ENCODE peak calls at places on chromosomes 3 and 15, in nine cellular contexts. R is breast epithelium, D is transverse colon, P is right lobe of liver, A is fibroblast of pulmonary artery, B is osteoblast, W is heart right ventricle, Y is suprapubic skin, Z is stomach. M is an unnamed sample.

GRCh38 chr3:127049390-127049789 is 66.5 kb downstream of the PLXNA1 start:
- DNase-seq in B (peak; percentile 41), P (no peak), W (no peak), Z (no peak), R (no peak), D (no peak), Y (no peak), A (no peak), M (no peak)

GRCh38 chr3:29226709-29227108 is 54.2 kb upstream of the RBMS3 start:
- DNase-seq in P (no peak), Y (no peak), D (no peak), Z (no peak), W (no peak), A (no peak), R (no peak), B (no peak), M (no peak)

GRCh38 chr15:67079361-67079760 is 14.0 kb downstream of the SMAD3 start:
- DNase-seq in W (no peak), A (no peak), Y (no peak), D (no peak), P (no peak), R (no peak), Z (no peak), B (no peak), M (no peak)

GRCh38 chr3:53161820-53162671 is 1.0 kb downstream of the PRKCD start:
- DNase-seq in R (no peak), B (peak; percentile 95), D (peak; percentile 57), Z (no peak), P (no peak), Y (no peak), A (peak; percentile 24), W (peak; percentile 30), M (no peak)

GRCh38 chr15:35293353-35294130 is 208.4 kb upstream of the NANOGP8 start:
- DNase-seq in B (peak; percentile 81), P (no peak), R (no peak), D (no peak), Y (no peak), A (peak; percentile 65), W (no peak), Z (no peak), M (no peak)

GRCh38 chr15:39835550-39835949 is 52.9 kb upstream of the FSIP1 start:
- DNase-seq in R (no peak), B (no peak), Y (no peak), A (no peak), W (no peak), Z (no peak), D (no peak), P (no peak), M (no peak)

GRCh38 chr3:158991146-158991705 is 189.4 kb downstream of the MFSD1 start:
- DNase-seq in A (no peak), Z (peak; percentile 65), Y (no peak), W (no peak), R (no peak), D (peak; percentile 60), B (no peak), P (no peak), M (no peak)

GRCh38 chr15:25717116-25717755 is 145.9 kb downstream of the ATP10A start:
- DNase-seq in A (peak; percentile 28), R (no peak), W (no peak), Y (no peak), D (no peak), Z (no peak), B (peak; percentile 92), P (no peak), M (no peak)

GRCh38 chr3:119551525-119552063 is 7.8 kb downstream of the CD80 start:
- DNase-seq in Z (no peak), A (no peak), Y (no peak), D (no peak), P (no peak), B (no peak), W (no peak), R (no peak), M (no peak)

GRCh38 chr3:119555309-119555735 is 4.1 kb downstream of the CD80 start:
- DNase-seq in P (no peak), Y (no peak), A (no peak), Z (no peak), R (no peak), W (no peak), D (no peak), B (peak; percentile 3), M (no peak)

GRCh38 chr3:119555929-119556328 is 3.5 kb downstream of the CD80 start:
- DNase-seq in P (no peak), D (no peak), B (no peak), A (no peak), R (no peak), W (no peak), Z (no peak), Y (no peak), M (no peak)

DNA sequence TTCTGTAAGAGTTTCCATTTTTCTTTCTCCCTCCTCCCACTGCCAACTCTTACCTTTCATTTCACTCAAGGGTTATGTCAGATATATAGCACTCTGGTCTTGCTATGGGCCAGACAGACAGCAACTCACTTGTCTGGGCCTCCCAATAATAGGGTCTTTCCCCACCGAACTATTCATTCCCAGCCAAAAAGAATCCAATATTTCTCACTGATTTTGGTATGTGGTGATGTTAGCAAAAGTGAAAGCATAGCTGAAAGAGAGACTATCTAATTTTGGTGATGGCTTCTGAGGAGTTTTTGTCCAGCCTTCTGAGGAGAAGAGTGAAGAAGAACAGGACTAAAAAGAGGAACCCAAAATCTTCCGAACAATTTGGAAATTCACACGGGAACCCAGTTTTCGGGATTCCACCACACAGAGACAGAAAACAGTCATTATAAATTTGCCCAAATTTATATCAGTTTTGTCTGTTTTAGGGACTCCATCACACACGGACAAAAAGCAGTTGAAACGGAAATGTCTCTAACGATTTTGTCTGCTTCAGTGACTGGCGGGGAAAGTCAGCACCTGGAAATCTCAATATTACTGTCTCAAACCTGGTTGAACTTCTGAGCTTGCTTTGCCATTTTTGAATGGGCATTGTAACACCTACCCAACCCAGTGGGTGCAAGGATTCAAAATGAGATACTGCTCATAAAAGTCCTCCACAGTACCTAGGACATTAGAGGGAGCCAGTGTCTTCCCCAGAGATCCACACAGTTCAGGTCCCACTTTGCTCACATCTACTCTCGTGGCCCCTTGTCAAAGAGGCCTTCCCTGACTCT is 9.1 kb downstream of the CD80 start:
- DNase-seq in Z (no peak), Y (no peak), P (no peak), W (no peak), R (no peak), D (no peak), A (peak; percentile 7), B (no peak), M (no peak)
- H3K4me3 ChIP-seq in Z (no peak overlapping the region), Y (no peak overlapping the region), P (no peak overlapping the region), W (no peak overlapping the region), R (no peak overlapping the region), D (no peak overlapping the region), A (no peak overlapping the region), B (no peak overlapping the region), M (no peak overlapping the region)

DNA sequence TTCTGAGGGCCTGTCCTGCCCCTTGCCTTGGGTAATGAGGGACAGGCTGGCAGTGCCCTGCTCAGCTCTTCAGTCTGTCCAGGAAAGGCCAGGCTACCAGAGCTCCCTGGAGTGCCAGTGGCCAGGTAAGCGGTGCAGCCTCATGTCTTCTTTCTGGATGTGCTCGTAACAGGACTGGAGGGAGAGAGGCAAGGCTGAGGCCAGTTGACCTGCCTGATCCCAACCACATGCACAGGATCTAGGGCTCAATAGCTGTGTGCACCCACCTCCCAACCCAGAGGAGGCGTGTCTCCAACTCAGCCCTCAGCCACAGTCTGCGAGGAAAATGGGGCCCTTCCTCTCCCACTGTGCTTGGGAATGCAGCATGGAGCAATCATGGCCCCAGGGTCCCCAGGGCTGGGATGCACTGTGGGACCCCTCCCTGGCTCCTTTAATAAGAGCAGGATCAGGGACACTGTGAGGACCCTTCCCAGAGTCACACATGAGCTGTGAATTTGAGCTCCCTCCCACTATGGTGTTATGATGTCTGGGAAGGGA is 22.5 kb downstream of the ALS2CL start:
- DNase-seq in W (no peak), B (peak; percentile 37), R (no peak), P (peak; percentile 8), D (peak; percentile 5), A (no peak), Y (peak; percentile 58), Z (peak; percentile 16), M (no peak)
- TF ChIP-seq CTCF in W (no peak), B (no peak), R (no peak), P (no peak), D (no peak), A (no peak), Y (no peak), Z (no peak), M (no peak)

GRCh38 chr3:146969356-146969755 is 364.2 kb upstream of the PLSCR5 start:
- DNase-seq in P (no peak), R (no peak), B (peak; percentile 73), Z (no peak), W (no peak), D (no peak), A (peak; percentile 11), Y (no peak), M (no peak)

GRCh38 chr3:146968204-146968651 is 363.1 kb upstream of the PLSCR5 start:
- DNase-seq in Z (no peak), Y (no peak), A (peak; percentile 76), W (no peak), P (no peak), B (peak; percentile 46), R (no peak), D (no peak), M (no peak)

GRCh38 chr3:146966124-146966523 is 361.0 kb upstream of the PLSCR5 start:
- DNase-seq in Y (no peak), P (no peak), A (no peak), W (no peak), B (no peak), D (no peak), Z (no peak), R (no peak), M (no peak)

GRCh38 chr3:146970236-146970635 is 365.1 kb upstream of the PLSCR5 start:
- DNase-seq in W (no peak), Y (no peak), P (no peak), B (no peak), D (no peak), A (no peak), Z (no peak), R (no peak), M (no peak)

DNA sequence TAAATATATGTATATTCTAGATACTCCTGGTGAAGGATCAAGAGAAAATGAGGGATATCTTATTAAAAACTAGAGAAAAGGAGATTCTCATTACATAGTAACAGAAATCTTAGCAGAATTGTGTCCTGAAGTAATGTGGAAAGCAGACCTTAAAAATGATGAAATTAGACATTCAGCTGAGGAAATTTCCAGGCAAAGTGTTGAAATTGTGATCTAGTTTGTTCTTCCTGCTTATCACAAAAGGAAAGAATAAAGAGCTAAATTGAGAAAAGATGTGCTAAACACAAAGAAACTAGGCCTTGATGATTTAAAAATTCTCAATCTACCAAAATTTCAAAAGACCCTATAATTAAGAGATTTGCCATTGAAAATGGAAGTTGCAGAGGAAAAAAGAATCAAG is 362.6 kb upstream of the PLSCR5 start:
- DNase-seq in P (no peak), D (no peak), Z (no peak), R (no peak), A (peak; percentile 49), Y (no peak), B (no peak), W (no peak), M (no peak)
- H3K4me3 ChIP-seq in P (no peak overlapping the region), D (no peak overlapping the region), Z (no peak overlapping the region), R (no peak overlapping the region), A (no peak overlapping the region), Y (no peak overlapping the region), B (no peak overlapping the region), W (no peak overlapping the region), M (no peak overlapping the region)

DNA sequence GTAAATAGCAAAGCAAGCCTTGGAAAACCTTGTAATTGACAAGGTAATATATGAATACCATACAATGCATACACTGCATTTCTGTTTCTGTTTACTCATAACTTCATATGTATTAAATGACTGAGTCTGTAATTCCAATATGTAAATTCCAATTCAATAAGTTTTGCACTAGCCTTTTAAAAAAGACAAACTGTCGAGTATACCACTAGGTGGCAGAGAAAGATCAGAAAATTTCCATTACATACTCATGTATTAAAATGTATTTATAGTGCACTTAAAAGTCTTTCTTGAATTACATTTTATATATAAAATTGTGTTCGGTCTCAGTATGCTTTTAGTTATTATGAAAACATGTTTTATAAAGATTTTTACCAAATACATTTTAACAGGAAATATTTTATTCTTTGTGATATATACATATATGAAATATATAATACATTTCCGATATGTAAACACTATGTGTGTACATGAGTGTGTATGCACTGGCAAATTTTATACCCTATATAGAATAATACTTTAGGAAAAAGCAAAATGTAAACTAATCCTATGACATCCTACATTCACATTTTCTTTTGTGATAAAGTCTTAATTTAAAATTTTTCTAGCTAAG is 216.8 kb downstream of the VGLL3 start:
- DNase-seq in D (no peak), Z (no peak), P (no peak), Y (no peak), B (peak; percentile 62), A (peak; percentile 73), W (no peak), R (no peak), M (peak; percentile 17)
- TF ChIP-seq CTCF in D (peak; percentile 47), Z (peak; percentile 51), P (peak; percentile 35), Y (peak; percentile 23), B (peak; percentile 57), A (peak; percentile 50), W (peak; percentile 46), R (no peak), M (peak; percentile 43)